ENCODE peak calls at places on chromosomes 6 and 20, in four cellular contexts. One of them, this sample, is unnamed.

GRCh38 chr6:62519574-62519973 is 233.5 kb upstream of the KHDRBS2 start:
- DNase-seq in B cell: no peak
- DNase-seq in GM23248: no peak
- DNase-seq in stimulated activated CD4-positive, alpha-beta T cell treated with anti-CD3 and anti-CD28 coated beads, Interleukin-2, amount 100 ng/mL, for 48 hours: no peak
- DNase-seq in this sample: no peak

GRCh38 chr6:118469468-118469867 is 78.6 kb upstream of the PLN start:
- DNase-seq in B cell: no peak
- DNase-seq in stimulated activated CD4-positive, alpha-beta T cell treated with anti-CD3 and anti-CD28 coated beads, Interleukin-2, amount 100 ng/mL, for 48 hours: no peak
- DNase-seq in GM23248: no peak
- DNase-seq in this sample: no peak

GRCh38 chr6:113873043-113873667 is 16.0 kb downstream of the MARCKS start:
- DNase-seq in B cell: peak
- DNase-seq in GM23248: no peak
- DNase-seq in stimulated activated CD4-positive, alpha-beta T cell treated with anti-CD3 and anti-CD28 coated beads, Interleukin-2, amount 100 ng/mL, for 48 hours: no peak
- DNase-seq in this sample: peak

GRCh38 chr20:1802385-1803215 is 92.6 kb upstream of the SIRPA start:
- DNase-seq in GM23248: peak
- DNase-seq in B cell: peak
- DNase-seq in stimulated activated CD4-positive, alpha-beta T cell treated with anti-CD3 and anti-CD28 coated beads, Interleukin-2, amount 100 ng/mL, for 48 hours: no peak
- DNase-seq in this sample: peak

GRCh38 chr6:119347466-119348307 is 1.9 kb downstream of the MAN1A1 start:
- DNase-seq in B cell: peak
- DNase-seq in stimulated activated CD4-positive, alpha-beta T cell treated with anti-CD3 and anti-CD28 coated beads, Interleukin-2, amount 100 ng/mL, for 48 hours: peak
- DNase-seq in GM23248: peak
- DNase-seq in this sample: peak

GRCh38 chr20:52103469-52103910 is 88.1 kb downstream of the ZFP64 start:
- DNase-seq in GM23248: peak
- DNase-seq in stimulated activated CD4-positive, alpha-beta T cell treated with anti-CD3 and anti-CD28 coated beads, Interleukin-2, amount 100 ng/mL, for 48 hours: no peak
- DNase-seq in B cell: peak
- DNase-seq in this sample: no peak

GRCh38 chr20:48725589-48725991 is 102.2 kb downstream of the PREX1 start:
- DNase-seq in stimulated activated CD4-positive, alpha-beta T cell treated with anti-CD3 and anti-CD28 coated beads, Interleukin-2, amount 100 ng/mL, for 48 hours: no peak
- DNase-seq in GM23248: peak
- DNase-seq in B cell: no peak
- DNase-seq in this sample: no peak

GRCh38 chr20:62266340-62266739 is 28.0 kb downstream of the OSBPL2 start:
- DNase-seq in B cell: no peak
- DNase-seq in stimulated activated CD4-positive, alpha-beta T cell treated with anti-CD3 and anti-CD28 coated beads, Interleukin-2, amount 100 ng/mL, for 48 hours: no peak
- DNase-seq in GM23248: no peak
- DNase-seq in this sample: no peak

GRCh38 chr20:33415948-33416347 is 14.6 kb upstream of the CDK5RAP1 start:
- DNase-seq in GM23248: peak
- DNase-seq in stimulated activated CD4-positive, alpha-beta T cell treated with anti-CD3 and anti-CD28 coated beads, Interleukin-2, amount 100 ng/mL, for 48 hours: no peak
- DNase-seq in B cell: no peak
- DNase-seq in this sample: peak

GRCh38 chr6:163086563-163086895 is 328.0 kb upstream of the QKI start:
- DNase-seq in stimulated activated CD4-positive, alpha-beta T cell treated with anti-CD3 and anti-CD28 coated beads, Interleukin-2, amount 100 ng/mL, for 48 hours: no peak
- DNase-seq in GM23248: no peak
- DNase-seq in B cell: no peak
- DNase-seq in this sample: no peak

GRCh38 chr6:6614096-6614964 is 25.8 kb downstream of the LY86 start:
- DNase-seq in stimulated activated CD4-positive, alpha-beta T cell treated with anti-CD3 and anti-CD28 coated beads, Interleukin-2, amount 100 ng/mL, for 48 hours: no peak
- DNase-seq in B cell: no peak
- DNase-seq in GM23248: peak
- DNase-seq in this sample: peak

GRCh38 chr6:72916906-72917305 is 295.0 kb downstream of the KCNQ5 start:
- DNase-seq in B cell: no peak
- DNase-seq in stimulated activated CD4-positive, alpha-beta T cell treated with anti-CD3 and anti-CD28 coated beads, Interleukin-2, amount 100 ng/mL, for 48 hours: no peak
- DNase-seq in GM23248: peak
- DNase-seq in this sample: no peak

GRCh38 chr6:150252714-150253444 is 110.0 kb downstream of the PPP1R14C start:
- DNase-seq in GM23248: peak
- DNase-seq in B cell: no peak
- DNase-seq in stimulated activated CD4-positive, alpha-beta T cell treated with anti-CD3 and anti-CD28 coated beads, Interleukin-2, amount 100 ng/mL, for 48 hours: no peak
- DNase-seq in this sample: no peak

GRCh38 chr6:68876792-68877493 is 241.9 kb downstream of the ADGRB3 start:
- DNase-seq in stimulated activated CD4-positive, alpha-beta T cell treated with anti-CD3 and anti-CD28 coated beads, Interleukin-2, amount 100 ng/mL, for 48 hours: no peak
- DNase-seq in GM23248: peak
- DNase-seq in B cell: no peak
- DNase-seq in this sample: no peak

GRCh38 chr6:11535801-11536230 is 1.7 kb upstream of the TMEM170B start:
- DNase-seq in stimulated activated CD4-positive, alpha-beta T cell treated with anti-CD3 and anti-CD28 coated beads, Interleukin-2, amount 100 ng/mL, for 48 hours: no peak
- DNase-seq in B cell: no peak
- DNase-seq in GM23248: peak
- DNase-seq in this sample: no peak

GRCh38 chr20:46978871-46979536 is 84.4 kb downstream of the EYA2 start:
- DNase-seq in B cell: no peak
- DNase-seq in stimulated activated CD4-positive, alpha-beta T cell treated with anti-CD3 and anti-CD28 coated beads, Interleukin-2, amount 100 ng/mL, for 48 hours: no peak
- DNase-seq in GM23248: no peak
- DNase-seq in this sample: no peak

GRCh38 chr20:38764563-38765355 is 16.5 kb downstream of the ACTR5 start:
- DNase-seq in B cell: no peak
- DNase-seq in stimulated activated CD4-positive, alpha-beta T cell treated with anti-CD3 and anti-CD28 coated beads, Interleukin-2, amount 100 ng/mL, for 48 hours: peak
- DNase-seq in GM23248: peak
- DNase-seq in this sample: peak

GRCh38 chr20:52076164-52076563 is 115.4 kb downstream of the ZFP64 start:
- DNase-seq in stimulated activated CD4-positive, alpha-beta T cell treated with anti-CD3 and anti-CD28 coated beads, Interleukin-2, amount 100 ng/mL, for 48 hours: no peak
- DNase-seq in B cell: no peak
- DNase-seq in GM23248: peak
- DNase-seq in this sample: no peak

GRCh38 chr6:142903806-142904205 is 41.2 kb downstream of the HIVEP2 start:
- DNase-seq in B cell: no peak
- DNase-seq in GM23248: peak
- DNase-seq in stimulated activated CD4-positive, alpha-beta T cell treated with anti-CD3 and anti-CD28 coated beads, Interleukin-2, amount 100 ng/mL, for 48 hours: no peak
- DNase-seq in this sample: no peak

GRCh38 chr6:20534906-20535305 is 649 bp downstream of the CDKAL1 start:
- DNase-seq in stimulated activated CD4-positive, alpha-beta T cell treated with anti-CD3 and anti-CD28 coated beads, Interleukin-2, amount 100 ng/mL, for 48 hours: no peak
- DNase-seq in GM23248: peak
- DNase-seq in B cell: no peak
- DNase-seq in this sample: peak

GRCh38 chr20:25006431-25007167 is 14.0 kb upstream of the APMAP start:
- DNase-seq in GM23248: no peak
- DNase-seq in B cell: no peak
- DNase-seq in stimulated activated CD4-positive, alpha-beta T cell treated with anti-CD3 and anti-CD28 coated beads, Interleukin-2, amount 100 ng/mL, for 48 hours: no peak
- DNase-seq in this sample: no peak

GRCh38 chr20:50427740-50428462 is 82.3 kb upstream of the PTPN1 start:
- DNase-seq in B cell: no peak
- DNase-seq in stimulated activated CD4-positive, alpha-beta T cell treated with anti-CD3 and anti-CD28 coated beads, Interleukin-2, amount 100 ng/mL, for 48 hours: no peak
- DNase-seq in GM23248: peak
- DNase-seq in this sample: no peak

GRCh38 chr20:37233471-37234253 is 28.0 kb downstream of the GHRH start:
- DNase-seq in GM23248: no peak
- DNase-seq in B cell: no peak
- DNase-seq in stimulated activated CD4-positive, alpha-beta T cell treated with anti-CD3 and anti-CD28 coated beads, Interleukin-2, amount 100 ng/mL, for 48 hours: no peak
- DNase-seq in this sample: no peak